ENCODE peak calls at places on chromosomes 6 and 20, in four cellular contexts. One of them, this sample, is unnamed.

GRCh38 chr6:33958208-33958862 is 154.5 kb upstream of the MLN start:
- DNase-seq in HCEC 1CT: no peak
- DNase-seq in HEK293T: no peak
- DNase-seq in astrocyte of the cerebellum: no peak
- DNase-seq in this sample: no peak

GRCh38 chr6:157281570-157281969 is 41.7 kb downstream of the TMEM242 start:
- DNase-seq in HCEC 1CT: no peak
- DNase-seq in HEK293T: no peak
- DNase-seq in astrocyte of the cerebellum: no peak
- DNase-seq in this sample: peak

GRCh38 chr20:17655865-17656489 is 26.1 kb downstream of the RRBP1 start:
- DNase-seq in HCEC 1CT: peak
- DNase-seq in HEK293T: no peak
- DNase-seq in astrocyte of the cerebellum: no peak
- DNase-seq in this sample: peak

GRCh38 chr20:25198663-25199363 is 3.3 kb downstream of the ENTPD6 start:
- DNase-seq in HCEC 1CT: no peak
- DNase-seq in HEK293T: no peak
- DNase-seq in astrocyte of the cerebellum: no peak
- DNase-seq in this sample: no peak

GRCh38 chr20:49712918-49713778 is 530 bp downstream of the B4GALT5 start:
- DNase-seq in HCEC 1CT: peak
- DNase-seq in HEK293T: peak
- DNase-seq in astrocyte of the cerebellum: no peak
- DNase-seq in this sample: peak

GRCh38 chr6:137309078-137309762 is 90.0 kb upstream of the IFNGR1 start:
- DNase-seq in HCEC 1CT: peak
- DNase-seq in HEK293T: peak
- DNase-seq in astrocyte of the cerebellum: peak
- DNase-seq in this sample: peak

GRCh38 chr6:125201961-125202729 is 48.6 kb downstream of the TPD52L1 start:
- DNase-seq in HCEC 1CT: peak
- DNase-seq in HEK293T: no peak
- DNase-seq in astrocyte of the cerebellum: peak
- DNase-seq in this sample: peak

GRCh38 chr6:37818536-37819176 is 871 bp upstream of the ZFAND3 start:
- DNase-seq in HCEC 1CT: peak
- DNase-seq in HEK293T: peak
- DNase-seq in astrocyte of the cerebellum: peak
- DNase-seq in this sample: peak